ENCODE peak calls at places on chromosomes 4 and X, in seven cellular contexts. J, Q, T, L, B, P and D are unnamed samples.

GRCh38 chr4:67122029-67122428 is 423.3 kb downstream of the CENPC start:
- DNase-seq in L (no peak), P (no peak), T (no peak), Q (peak), B (no peak), J (no peak), D (peak)

GRCh38 chr4:100067255-100067654 is 117.2 kb upstream of the H2AZ1 start:
- DNase-seq in Q (no peak), B (no peak), T (no peak), J (no peak), P (no peak), L (no peak), D (no peak)

GRCh38 chrX:68847172-68847571 is 18.4 kb downstream of the EFNB1 start:
- DNase-seq in J (no peak), B (no peak), P (no peak), L (no peak), Q (no peak), T (peak), D (no peak)

GRCh38 chr4:150253965-150254364 is 175.7 kb downstream of the DCLK2 start:
- DNase-seq in B (no peak), L (no peak), J (no peak), Q (no peak), P (no peak), T (no peak), D (no peak)

GRCh38 chr4:8117278-8117682 is 41.3 kb downstream of the ABLIM2 start:
- DNase-seq in L (peak), J (peak), B (peak), T (no peak), P (peak), Q (peak), D (peak)

GRCh38 chr4:131337956-131338355 is 1811.1 kb upstream of the PCDH10 start:
- DNase-seq in T (no peak), B (no peak), Q (no peak), L (no peak), P (no peak), J (no peak), D (no peak)

GRCh38 chr4:156583265-156583664 is 388.3 kb downstream of the PDGFC start:
- DNase-seq in L (no peak), J (no peak), T (no peak), P (no peak), B (no peak), Q (no peak), D (no peak)

GRCh38 chr4:186792994-186793393 is 69.3 kb upstream of the FAT1 start:
- DNase-seq in L (no peak), B (no peak), T (no peak), P (no peak), J (peak), Q (no peak), D (no peak)

GRCh38 chr4:3607690-3608514 is 75.7 kb upstream of the LRPAP1 start:
- DNase-seq in L (no peak), P (no peak), J (no peak), T (no peak), B (no peak), Q (peak), D (no peak)

GRCh38 chr4:107835409-107835808 is 10.7 kb downstream of the SGMS2 start:
- DNase-seq in J (no peak), T (no peak), P (no peak), Q (no peak), L (no peak), B (no peak), D (no peak)

GRCh38 chr4:170139764-170140163 is 50.0 kb upstream of the AADAT start:
- DNase-seq in P (no peak), T (no peak), J (peak), B (no peak), Q (no peak), L (no peak), D (peak)

GRCh38 chr4:155952546-155952945 is 1.1 kb downstream of the CTSO start:
- DNase-seq in J (no peak), L (no peak), P (no peak), T (no peak), B (no peak), Q (no peak), D (no peak)

GRCh38 chrX:40912166-40912565 is 173.1 kb upstream of the USP9X start:
- DNase-seq in Q (no peak), P (no peak), T (no peak), B (no peak), J (no peak), L (no peak), D (no peak)

GRCh38 chrX:17328837-17329236 is 46.2 kb upstream of the NHS start:
- DNase-seq in J (no peak), L (no peak), P (no peak), Q (no peak), T (no peak), B (no peak), D (no peak)

GRCh38 chr4:7861440-7861881 is 78.2 kb downstream of the AFAP1 start:
- DNase-seq in J (peak), L (no peak), Q (no peak), B (no peak), T (no peak), P (peak), D (peak)

GRCh38 chrX:148530464-148531077 is 30.2 kb downstream of the AFF2 start:
- DNase-seq in T (no peak), J (no peak), L (no peak), B (no peak), P (no peak), Q (peak), D (peak)

GRCh38 chrX:153794018-153794896 is at the start of the genes IDH3G and SSR4:
- DNase-seq in T (peak), P (peak), Q (peak), J (peak), B (peak), L (peak), D (peak)

GRCh38 chr4:4755306-4755705 is 104.2 kb upstream of the MSX1 start:
- DNase-seq in Q (no peak), L (no peak), J (no peak), B (no peak), T (no peak), P (no peak), D (no peak)

GRCh38 chrX:48648299-48648698 is 35.3 kb upstream of the WAS start:
- DNase-seq in B (peak), Q (peak), L (no peak), T (peak), J (peak), P (peak), D (peak)

GRCh38 chr4:180994722-180995121 is 1248.5 kb upstream of the TENM3 start:
- DNase-seq in T (no peak), B (no peak), Q (no peak), J (no peak), L (no peak), P (no peak), D (no peak)

GRCh38 chr4:98293089-98293887 is 32.1 kb downstream of the RAP1GDS1 start:
- DNase-seq in P (no peak), T (no peak), J (no peak), L (no peak), Q (no peak), B (no peak), D (no peak)

GRCh38 chr4:73923631-73923937 is 54.4 kb downstream of the CXCL1 start:
- DNase-seq in P (no peak), B (no peak), T (no peak), J (no peak), L (no peak), Q (no peak), D (no peak)

GRCh38 chr4:176319704-176320339 is at the start of gene SPCS3:
- DNase-seq in L (peak), Q (peak), B (peak), J (peak), P (peak), T (peak), D (peak)

GRCh38 chr4:1988327-1988724 is 20.4 kb downstream of the NELFA start:
- DNase-seq in T (no peak), B (no peak), L (no peak), P (no peak), J (no peak), Q (no peak), D (no peak)

GRCh38 chr4:173990126-173990878 is 293.2 kb downstream of the FBXO8 start:
- DNase-seq in P (no peak), B (no peak), J (peak), Q (peak), T (no peak), L (no peak), D (peak)

GRCh38 chr4:115950806-115951205 is 837.4 kb upstream of the NDST4 start:
- DNase-seq in Q (no peak), J (no peak), P (no peak), L (no peak), B (no peak), T (no peak), D (no peak)

GRCh38 chr4:92814677-92815076 is 510.9 kb downstream of the GRID2 start:
- DNase-seq in Q (no peak), L (no peak), B (no peak), T (no peak), P (no peak), J (no peak), D (no peak)

GRCh38 chr4:144410230-144410783 is 235.6 kb upstream of the HHIP start:
- DNase-seq in L (no peak), P (no peak), Q (no peak), B (no peak), T (no peak), J (no peak), D (peak)

GRCh38 chrX:120462370-120462769 is 6.7 kb downstream of the LAMP2 start:
- DNase-seq in B (no peak), L (no peak), J (no peak), Q (no peak), P (no peak), T (no peak), D (no peak)

GRCh38 chrX:77622233-77622632 is 163.8 kb downstream of the ATRX start:
- DNase-seq in P (peak), L (no peak), B (no peak), T (no peak), J (no peak), Q (no peak), D (no peak)